ENCODE peak calls at places on chromosome X, in nine cellular contexts. Y is A549; N is GM04504; D is T-cell; T is amygdala; E is stimulated activated CD8-positive, alpha-beta memory T cell treated with anti-CD3 and anti-CD28 coated beads, Interleukin-2, amount 100 ng/mL, for 48 hours; S is pancreas; P is NB4; W is hypothalamus. M is an unnamed sample.
A peak's percentile ranks its signal among the peaks of the same experiment; 100 is the strongest.

GRCh38 chrX:51837926-51838325 is 55.5 kb upstream of the MAGED1 start:
- DNase-seq in Y (no peak), N (peak; percentile 22), D (no peak), T (no peak), E (no peak), S (peak; percentile 11), P (no peak), W (no peak), M (no peak)

GRCh38 chrX:108091878-108092291 is 307 bp downstream of the ATG4A start:
- DNase-seq in Y (no peak), N (no peak), D (no peak), T (no peak), E (no peak), S (no peak), P (no peak), W (no peak), M (peak; percentile 36)

GRCh38 chrX:52819788-52820187 is 8.7 kb downstream of the XAGE5 start:
- DNase-seq in Y (no peak), N (no peak), D (no peak), T (no peak), E (no peak), S (no peak), P (no peak), W (no peak), M (no peak)

GRCh38 chrX:16671005-16671404 is 21.0 kb downstream of the S100G start:
- DNase-seq in Y (peak; percentile 43), N (peak; percentile 63), D (peak; percentile 11), T (no peak), E (no peak), S (no peak), P (peak; percentile 61), W (no peak), M (peak; percentile 20)

GRCh38 chrX:70166601-70167590 is 10.4 kb upstream of the DGAT2L6 start:
- DNase-seq in Y (peak; percentile 12), N (peak; percentile 1), D (no peak), T (no peak), E (no peak), S (no peak), P (peak; percentile 81), W (no peak), M (no peak)

GRCh38 chrX:41665676-41666075 is 23.1 kb upstream of the GPR34 start:
- DNase-seq in Y (no peak), N (no peak), D (no peak), T (no peak), E (no peak), S (no peak), P (no peak), W (no peak), M (no peak)

GRCh38 chrX:275476-275966 is 5.7 kb upstream of the PLCXD1 start:
- DNase-seq in Y (no peak), N (no peak), D (peak; percentile 4), T (no peak), E (no peak), S (no peak), P (no peak), W (no peak), M (no peak)

GRCh38 chrX:71657267-71657666 is 10.1 kb upstream of the LOC101059915 start:
- DNase-seq in Y (no peak), N (no peak), D (no peak), T (no peak), E (no peak), S (no peak), P (no peak), W (no peak), M (no peak)

GRCh38 chrX:130682990-130683389 is 220.0 kb downstream of the ENOX2 start:
- DNase-seq in Y (no peak), N (no peak), D (no peak), T (no peak), E (no peak), S (no peak), P (no peak), W (no peak), M (no peak)

GRCh38 chrX:41350150-41350975 is 16.4 kb downstream of the DDX3X start:
- DNase-seq in Y (no peak), N (no peak), D (no peak), T (no peak), E (no peak), S (no peak), P (peak; percentile 24), W (no peak), M (no peak)

GRCh38 chrX:39935414-39936064 is 162.2 kb downstream of the BCOR start:
- DNase-seq in Y (no peak), N (no peak), D (no peak), T (no peak), E (no peak), S (no peak), P (no peak), W (no peak), M (no peak)

GRCh38 chrX:16785247-16786138 is 773 bp upstream of the TXLNG start:
- DNase-seq in Y (no peak), N (no peak), D (no peak), T (no peak), E (no peak), S (peak; percentile 39), P (no peak), W (no peak), M (no peak)

GRCh38 chrX:15988661-15989603 is 134.3 kb upstream of the AP1S2 start:
- DNase-seq in Y (no peak), N (peak; percentile 59), D (no peak), T (no peak), E (no peak), S (no peak), P (peak; percentile 78), W (no peak), M (no peak)

GRCh38 chrX:19705196-19705769 is 182.1 kb downstream of the SH3KBP1 start:
- DNase-seq in Y (no peak), N (no peak), D (no peak), T (no peak), E (no peak), S (no peak), P (no peak), W (no peak), M (no peak)

GRCh38 chrX:155070663-155070974 is 317 bp downstream of the CMC4 start:
- DNase-seq in Y (peak; percentile 20), N (peak; percentile 3), D (no peak), T (no peak), E (no peak), S (no peak), P (no peak), W (no peak), M (peak; percentile 32)

GRCh38 chrX:103439161-103439560 is 62.8 kb downstream of the BEX3 start:
- DNase-seq in Y (no peak), N (no peak), D (no peak), T (no peak), E (no peak), S (no peak), P (no peak), W (no peak), M (no peak)

GRCh38 chrX:48786341-48786800 is at the start of gene GATA1:
- DNase-seq in Y (no peak), N (no peak), D (no peak), T (no peak), E (no peak), S (no peak), P (peak; percentile 35), W (no peak), M (no peak)

GRCh38 chrX:154333116-154333515 is 37.5 kb downstream of the TKTL1 start:
- DNase-seq in Y (no peak), N (no peak), D (no peak), T (no peak), E (no peak), S (no peak), P (no peak), W (no peak), M (no peak)

GRCh38 chrX:112830540-112830939 is 10.1 kb downstream of the AMOT start:
- DNase-seq in Y (no peak), N (no peak), D (no peak), T (no peak), E (no peak), S (no peak), P (no peak), W (no peak), M (no peak)

GRCh38 chrX:12339921-12340320 is 201.6 kb downstream of the FRMPD4 start:
- DNase-seq in Y (no peak), N (no peak), D (no peak), T (no peak), E (no peak), S (no peak), P (no peak), W (no peak), M (no peak)

GRCh38 chrX:109841869-109842579 is 109.0 kb upstream of the ACSL4 start:
- DNase-seq in Y (no peak), N (no peak), D (no peak), T (no peak), E (no peak), S (no peak), P (no peak), W (no peak), M (no peak)

GRCh38 chrX:117510453-117510852 is 606.2 kb downstream of the KLHL13 start:
- DNase-seq in Y (no peak), N (no peak), D (no peak), T (no peak), E (no peak), S (no peak), P (peak; percentile 11), W (no peak), M (peak; percentile 35)

GRCh38 chrX:107684956-107685385 is 56.7 kb downstream of the PRPS1 start:
- DNase-seq in Y (no peak), N (no peak), D (no peak), T (no peak), E (no peak), S (peak; percentile 78), P (peak; percentile 97), W (peak; percentile 1), M (peak; percentile 88)

GRCh38 chrX:30831082-30831481 is 58.0 kb downstream of the TAB3 start:
- DNase-seq in Y (no peak), N (no peak), D (peak; percentile 2), T (no peak), E (peak; percentile 3), S (no peak), P (no peak), W (no peak), M (no peak)

GRCh38 chrX:10134921-10135320 is 21.9 kb upstream of the CLCN4 start:
- DNase-seq in Y (no peak), N (no peak), D (no peak), T (no peak), E (no peak), S (no peak), P (no peak), W (no peak), M (no peak)

GRCh38 chrX:72101597-72102037 is 30.1 kb downstream of the RTL5 start:
- DNase-seq in Y (no peak), N (no peak), D (no peak), T (no peak), E (no peak), S (no peak), P (peak; percentile 78), W (no peak), M (no peak)

GRCh38 chrX:26586570-26586969 is 370.6 kb downstream of the MAGEB5 start:
- DNase-seq in Y (no peak), N (no peak), D (no peak), T (no peak), E (no peak), S (no peak), P (no peak), W (no peak), M (no peak)

GRCh38 chrX:135327299-135327698 is 18.0 kb downstream of the ETDC start:
- DNase-seq in Y (no peak), N (peak; percentile 49), D (no peak), T (no peak), E (no peak), S (no peak), P (no peak), W (no peak), M (no peak)

GRCh38 chrX:32084757-32085156 is 1012.9 kb upstream of the FTHL17 start:
- DNase-seq in Y (no peak), N (no peak), D (no peak), T (no peak), E (no peak), S (no peak), P (no peak), W (no peak), M (no peak)

GRCh38 chrX:84168574-84168973 is 19.4 kb downstream of the RPS6KA6 start:
- DNase-seq in Y (peak; percentile 3), N (no peak), D (no peak), T (no peak), E (no peak), S (no peak), P (no peak), W (no peak), M (no peak)

GRCh38 chrX:131762802-131763234 is 218.9 kb downstream of the OR13H1 start:
- DNase-seq in Y (peak; percentile 66), N (no peak), D (no peak), T (no peak), E (no peak), S (peak; percentile 78), P (no peak), W (no peak), M (no peak)